ENCODE peak calls at places on chromosomes 16 and 17, in seven cellular contexts. One of them, this sample, is unnamed.
A peak's percentile ranks its signal among the peaks of the same experiment; 100 is the strongest.

GRCh38 chr17:77841742-77842141 is 116.8 kb upstream of the TNRC6C start:
- DNase-seq in KBM-7: no peak
- DNase-seq in caudate nucleus: no peak
- DNase-seq in T follicular helper cell: no peak
- DNase-seq in non-pigmented ciliary epithelial cell: no peak
- DNase-seq in heart left ventricle: no peak
- DNase-seq in HTR-8/SVneo: no peak
- DNase-seq in this sample: no peak

GRCh38 chr17:15263206-15263579 is 1.9 kb downstream of the PMP22 start:
- DNase-seq in non-pigmented ciliary epithelial cell: no peak
- DNase-seq in KBM-7: no peak
- DNase-seq in heart left ventricle: peak; percentile 90
- DNase-seq in T follicular helper cell: no peak
- DNase-seq in caudate nucleus: peak; percentile 75
- DNase-seq in HTR-8/SVneo: peak; percentile 78
- DNase-seq in this sample: peak; percentile 87

GRCh38 chr16:30535777-30536190 is 1.1 kb upstream of the ZNF747 start:
- DNase-seq in T follicular helper cell: peak; percentile 41
- DNase-seq in KBM-7: peak; percentile 69
- DNase-seq in HTR-8/SVneo: no peak
- DNase-seq in caudate nucleus: peak; percentile 26
- DNase-seq in non-pigmented ciliary epithelial cell: no peak
- DNase-seq in heart left ventricle: peak; percentile 86
- DNase-seq in this sample: peak; percentile 75

GRCh38 chr17:17140590-17140980 is 65.5 kb downstream of the PLD6 start:
- DNase-seq in heart left ventricle: no peak
- DNase-seq in T follicular helper cell: no peak
- DNase-seq in caudate nucleus: no peak
- DNase-seq in non-pigmented ciliary epithelial cell: peak; percentile 35
- DNase-seq in KBM-7: no peak
- DNase-seq in HTR-8/SVneo: no peak
- DNase-seq in this sample: peak; percentile 96

GRCh38 chr17:44065668-44066203 is 735 bp downstream of the LSM12 start:
- DNase-seq in HTR-8/SVneo: no peak
- DNase-seq in heart left ventricle: peak; percentile 11
- DNase-seq in T follicular helper cell: no peak
- DNase-seq in caudate nucleus: no peak
- DNase-seq in non-pigmented ciliary epithelial cell: no peak
- DNase-seq in KBM-7: peak; percentile 48
- DNase-seq in this sample: no peak

GRCh38 chr17:31327534-31328526 is 6.4 kb upstream of the EVI2A start:
- DNase-seq in T follicular helper cell: no peak
- DNase-seq in heart left ventricle: no peak
- DNase-seq in KBM-7: no peak
- DNase-seq in HTR-8/SVneo: peak; percentile 72
- DNase-seq in non-pigmented ciliary epithelial cell: peak; percentile 85
- DNase-seq in caudate nucleus: no peak
- DNase-seq in this sample: peak; percentile 31

GRCh38 chr17:78117027-78117981 is 11.3 kb downstream of the TMC6 start:
- DNase-seq in T follicular helper cell: no peak
- DNase-seq in non-pigmented ciliary epithelial cell: no peak
- DNase-seq in caudate nucleus: peak; percentile 52
- DNase-seq in KBM-7: no peak
- DNase-seq in HTR-8/SVneo: no peak
- DNase-seq in heart left ventricle: peak; percentile 64
- DNase-seq in this sample: no peak

GRCh38 chr16:78122774-78123315 is 23.4 kb downstream of the WWOX start:
- DNase-seq in HTR-8/SVneo: peak; percentile 58
- DNase-seq in KBM-7: peak; percentile 79
- DNase-seq in heart left ventricle: no peak
- DNase-seq in caudate nucleus: peak; percentile 39
- DNase-seq in T follicular helper cell: no peak
- DNase-seq in non-pigmented ciliary epithelial cell: peak; percentile 5
- DNase-seq in this sample: peak; percentile 34

GRCh38 chr16:82433042-82433441 is 193.7 kb upstream of the CDH13 start:
- DNase-seq in heart left ventricle: no peak
- DNase-seq in KBM-7: no peak
- DNase-seq in HTR-8/SVneo: no peak
- DNase-seq in non-pigmented ciliary epithelial cell: no peak
- DNase-seq in caudate nucleus: no peak
- DNase-seq in T follicular helper cell: no peak
- DNase-seq in this sample: no peak

GRCh38 chr17:61420128-61420527 is 20.5 kb downstream of the TBX2 start:
- DNase-seq in heart left ventricle: no peak
- DNase-seq in caudate nucleus: no peak
- DNase-seq in T follicular helper cell: no peak
- DNase-seq in KBM-7: no peak
- DNase-seq in HTR-8/SVneo: no peak
- DNase-seq in non-pigmented ciliary epithelial cell: no peak
- DNase-seq in this sample: no peak

GRCh38 chr17:82876602-82877391 is 37.0 kb upstream of the ZNF750 start:
- DNase-seq in heart left ventricle: no peak
- DNase-seq in caudate nucleus: peak; percentile 69
- DNase-seq in HTR-8/SVneo: peak; percentile 28
- DNase-seq in KBM-7: no peak
- DNase-seq in non-pigmented ciliary epithelial cell: no peak
- DNase-seq in T follicular helper cell: no peak
- DNase-seq in this sample: peak; percentile 92

GRCh38 chr17:38918916-38919315 is 6.5 kb upstream of the LASP1NB start:
- DNase-seq in T follicular helper cell: no peak
- DNase-seq in caudate nucleus: no peak
- DNase-seq in KBM-7: no peak
- DNase-seq in HTR-8/SVneo: no peak
- DNase-seq in non-pigmented ciliary epithelial cell: no peak
- DNase-seq in heart left ventricle: no peak
- DNase-seq in this sample: no peak

GRCh38 chr17:44912763-44913544 is 2.3 kb downstream of the GFAP start:
- DNase-seq in KBM-7: no peak
- DNase-seq in heart left ventricle: no peak
- DNase-seq in T follicular helper cell: no peak
- DNase-seq in HTR-8/SVneo: no peak
- DNase-seq in non-pigmented ciliary epithelial cell: no peak
- DNase-seq in caudate nucleus: no peak
- DNase-seq in this sample: no peak

GRCh38 chr17:17515921-17516295 is 19.7 kb upstream of the RASD1 start:
- DNase-seq in heart left ventricle: peak; percentile 30
- DNase-seq in T follicular helper cell: no peak
- DNase-seq in HTR-8/SVneo: no peak
- DNase-seq in non-pigmented ciliary epithelial cell: no peak
- DNase-seq in KBM-7: no peak
- DNase-seq in caudate nucleus: no peak
- DNase-seq in this sample: no peak

GRCh38 chr16:65500007-65500406 is 378.1 kb upstream of the CDH11 start:
- DNase-seq in HTR-8/SVneo: no peak
- DNase-seq in caudate nucleus: no peak
- DNase-seq in T follicular helper cell: no peak
- DNase-seq in non-pigmented ciliary epithelial cell: no peak
- DNase-seq in KBM-7: no peak
- DNase-seq in heart left ventricle: no peak
- DNase-seq in this sample: no peak

GRCh38 chr17:38421871-38422819 is 6.1 kb upstream of the ARHGAP23 start:
- DNase-seq in KBM-7: no peak
- DNase-seq in non-pigmented ciliary epithelial cell: no peak
- DNase-seq in T follicular helper cell: no peak
- DNase-seq in HTR-8/SVneo: no peak
- DNase-seq in caudate nucleus: no peak
- DNase-seq in heart left ventricle: no peak
- DNase-seq in this sample: no peak

GRCh38 chr17:67452681-67453554 is 75.8 kb downstream of the PITPNC1 start:
- DNase-seq in caudate nucleus: no peak
- DNase-seq in HTR-8/SVneo: no peak
- DNase-seq in T follicular helper cell: no peak
- DNase-seq in KBM-7: no peak
- DNase-seq in heart left ventricle: no peak
- DNase-seq in non-pigmented ciliary epithelial cell: no peak
- DNase-seq in this sample: no peak

GRCh38 chr16:70588565-70588964 is 57.8 kb upstream of the IL34 start:
- DNase-seq in heart left ventricle: no peak
- DNase-seq in caudate nucleus: no peak
- DNase-seq in HTR-8/SVneo: no peak
- DNase-seq in KBM-7: no peak
- DNase-seq in non-pigmented ciliary epithelial cell: no peak
- DNase-seq in T follicular helper cell: no peak
- DNase-seq in this sample: no peak

GRCh38 chr17:5011928-5012327 is 14.2 kb downstream of the KIF1C start:
- DNase-seq in heart left ventricle: no peak
- DNase-seq in HTR-8/SVneo: no peak
- DNase-seq in KBM-7: no peak
- DNase-seq in T follicular helper cell: no peak
- DNase-seq in caudate nucleus: no peak
- DNase-seq in non-pigmented ciliary epithelial cell: peak; percentile 17
- DNase-seq in this sample: no peak

GRCh38 chr16:48022496-48022895 is 133.3 kb downstream of the ABCC12 start:
- DNase-seq in T follicular helper cell: no peak
- DNase-seq in KBM-7: no peak
- DNase-seq in HTR-8/SVneo: no peak
- DNase-seq in heart left ventricle: no peak
- DNase-seq in non-pigmented ciliary epithelial cell: no peak
- DNase-seq in caudate nucleus: no peak
- DNase-seq in this sample: no peak

This sample was measured in hepatic stellate cell.